ENCODE peak calls at places on chromosomes 12 and 14, in ten cellular contexts. M, G, X, P, D, B, F, O, S and J are unnamed samples.

GRCh38 chr12:38541849-38542248 is 225.3 kb downstream of the ALG10B start:
- DNase-seq in M (no peak), G (no peak), X (no peak), P (no peak), D (no peak), B (no peak), F (no peak), O (no peak), S (no peak), J (no peak)

GRCh38 chr12:51127050-51127729 is 43.8 kb upstream of the CSRNP2 start:
- DNase-seq in M (no peak), G (no peak), X (no peak), P (no peak), D (no peak), B (no peak), F (peak), O (no peak), S (no peak), J (no peak)

GRCh38 chr12:46219892-46220655 is 48.8 kb downstream of the SLC38A1 start:
- DNase-seq in M (peak), G (peak), X (peak), P (no peak), D (no peak), B (peak), F (peak), O (peak), S (no peak), J (no peak)

GRCh38 chr14:76955575-76956252 is 72.8 kb downstream of the IRF2BPL start:
- DNase-seq in M (peak), G (no peak), X (peak), P (peak), D (peak), B (peak), F (peak), O (no peak), S (peak), J (no peak)

GRCh38 chr12:65121049-65121955 is at the start of gene WIF1:
- DNase-seq in M (no peak), G (no peak), X (peak), P (peak), D (no peak), B (no peak), F (no peak), O (no peak), S (peak), J (peak)

GRCh38 chr12:26275313-26276257 is 80.2 kb downstream of the SSPN start:
- DNase-seq in M (no peak), G (no peak), X (no peak), P (no peak), D (no peak), B (no peak), F (peak), O (no peak), S (no peak), J (no peak)

GRCh38 chr14:69326611-69327010 is 66.7 kb downstream of the GALNT16 start:
- DNase-seq in M (no peak), G (no peak), X (peak), P (no peak), D (no peak), B (no peak), F (no peak), O (no peak), S (no peak), J (no peak)

GRCh38 chr12:114192549-114192948 is 213.4 kb downstream of the TBX5 start:
- DNase-seq in M (no peak), G (no peak), X (no peak), P (no peak), D (no peak), B (no peak), F (no peak), O (no peak), S (no peak), J (no peak)

GRCh38 chr14:95037273-95037672 is 120.1 kb downstream of the DICER1 start:
- DNase-seq in M (no peak), G (no peak), X (no peak), P (no peak), D (no peak), B (no peak), F (no peak), O (no peak), S (no peak), J (no peak)

GRCh38 chr12:85821759-85822158 is 14.4 kb downstream of the RASSF9 start:
- DNase-seq in M (no peak), G (no peak), X (no peak), P (no peak), D (no peak), B (no peak), F (no peak), O (no peak), S (no peak), J (no peak)

GRCh38 chr14:104345316-104346111 is 207.1 kb downstream of the KIF26A start:
- DNase-seq in M (no peak), G (no peak), X (peak), P (peak), D (no peak), B (no peak), F (no peak), O (no peak), S (no peak), J (no peak)

GRCh38 chr12:58268080-58268479 is 326.7 kb downstream of the ATP23 start:
- DNase-seq in M (no peak), G (no peak), X (no peak), P (no peak), D (no peak), B (no peak), F (peak), O (no peak), S (no peak), J (no peak)

GRCh38 chr14:35878272-35879140 is 52.4 kb downstream of the BRMS1L start:
- DNase-seq in M (no peak), G (peak), X (peak), P (no peak), D (peak), B (peak), F (peak), O (peak), S (no peak), J (no peak)

GRCh38 chr14:105210266-105211025 is 29.3 kb upstream of the NUDT14 start:
- DNase-seq in M (no peak), G (no peak), X (no peak), P (no peak), D (no peak), B (no peak), F (no peak), O (no peak), S (no peak), J (no peak)

GRCh38 chr12:72272731-72273498 is 745 bp downstream of the TRHDE start:
- DNase-seq in M (no peak), G (no peak), X (no peak), P (peak), D (peak), B (peak), F (no peak), O (no peak), S (peak), J (peak)

DNA sequence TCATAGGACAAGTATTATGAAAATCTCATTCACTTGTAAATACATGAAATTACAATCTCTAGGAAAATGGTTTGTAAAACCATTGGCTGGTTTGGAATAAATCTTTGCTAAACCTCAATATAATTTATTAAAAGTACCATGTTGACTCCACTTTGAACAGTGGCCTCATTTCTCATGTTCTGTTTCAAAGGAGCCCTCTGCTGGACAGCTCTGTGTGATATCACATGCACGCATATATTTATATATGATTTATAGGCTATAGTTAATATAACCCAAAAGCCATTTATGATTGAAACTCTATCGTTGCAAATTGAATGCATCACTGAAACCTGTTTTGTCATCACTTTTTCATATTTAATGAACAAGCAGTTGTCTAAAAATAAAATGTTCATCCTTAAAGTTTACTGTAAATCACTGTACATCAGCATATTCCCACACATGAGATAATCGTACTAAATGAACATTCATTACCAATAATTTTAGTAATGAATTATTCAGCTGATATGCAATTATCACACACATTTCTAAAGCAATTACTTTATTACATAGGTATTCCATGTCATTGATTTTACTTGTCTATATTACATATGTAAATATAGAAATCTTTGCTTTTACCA is 493.8 kb downstream of the NPAS3 start:
- DNase-seq in M (no peak), G (peak), X (peak), P (no peak), D (no peak), B (peak), F (peak), O (no peak), S (no peak), J (no peak)
- TF ChIP-seq CTCF in M (no peak), G (peak), X (peak), P (peak), D (peak), B (peak), F (peak), O (peak), S (peak), J (peak)

DNA sequence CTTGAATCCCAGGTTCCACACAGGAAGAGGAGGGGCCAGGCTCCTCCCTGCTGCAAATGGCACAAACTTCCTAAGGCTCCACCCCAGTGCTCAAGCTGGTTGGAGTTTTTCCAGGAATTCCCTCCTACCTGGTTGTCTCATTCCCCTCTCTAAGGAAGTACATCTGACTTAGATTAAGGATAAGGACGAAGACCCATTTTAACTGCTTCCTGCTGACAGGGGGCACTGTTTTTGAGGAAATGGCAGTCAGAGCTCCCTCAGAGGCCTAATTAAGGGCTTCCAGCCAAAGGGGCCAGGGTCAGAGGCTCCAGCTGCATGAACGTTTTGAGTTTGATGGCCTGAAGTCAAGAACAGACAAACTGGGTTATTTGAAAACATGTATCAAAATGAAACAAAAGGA is 1084.7 kb downstream of the SLC6A15 start:
- DNase-seq in M (no peak), G (no peak), X (no peak), P (peak), D (no peak), B (no peak), F (no peak), O (no peak), S (peak), J (no peak)
- TF ChIP-seq CTCF in M (no peak), G (no peak), X (no peak), P (peak), D (no peak), B (peak), F (no peak), O (peak), S (peak), J (no peak)

GRCh38 chr14:64889352-64889751 is 9.6 kb upstream of the SPTB start:
- DNase-seq in M (no peak), G (no peak), X (no peak), P (no peak), D (no peak), B (peak), F (no peak), O (no peak), S (no peak), J (no peak)

GRCh38 chr14:64891173-64891838 is 11.6 kb upstream of the SPTB start:
- DNase-seq in M (no peak), G (no peak), X (no peak), P (no peak), D (no peak), B (no peak), F (no peak), O (no peak), S (no peak), J (no peak)

GRCh38 chr14:64891839-64892375 is 12.2 kb upstream of the SPTB start:
- DNase-seq in M (no peak), G (peak), X (peak), P (no peak), D (peak), B (peak), F (peak), O (peak), S (peak), J (peak)
- TF ChIP-seq CTCF in M (peak), G (peak), X (peak), P (peak), D (peak), B (peak), F (peak), O (peak), S (peak), J (no peak)

DNA sequence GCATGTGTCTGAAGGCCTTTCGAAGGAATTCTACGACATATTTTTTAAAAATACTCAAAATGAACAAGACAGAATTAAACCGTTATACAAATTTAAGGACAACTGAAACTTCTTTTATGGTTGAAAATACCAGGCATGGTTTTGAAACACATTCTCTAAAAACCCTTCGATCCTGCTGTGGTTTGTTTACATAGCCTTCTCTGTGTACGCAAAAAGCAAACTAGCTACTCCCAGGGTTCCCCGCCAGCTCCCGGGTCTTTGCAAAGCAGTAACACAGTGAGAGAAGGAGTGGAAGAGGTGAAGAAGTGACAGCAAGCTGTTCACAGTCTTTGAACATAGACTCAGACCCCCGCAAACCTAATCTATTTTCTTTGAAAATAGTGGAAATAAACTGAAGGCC is 2.2 kb upstream of the TC2N start:
- DNase-seq in M (no peak), G (no peak), X (no peak), P (no peak), D (no peak), B (no peak), F (no peak), O (no peak), S (no peak), J (no peak)
- TF ChIP-seq CTCF in M (no peak), G (no peak), X (no peak), P (no peak), D (no peak), B (no peak), F (no peak), O (no peak), S (no peak), J (no peak)

GRCh38 chr12:3303410-3304136 is 187.4 kb upstream of the PRMT8 start:
- DNase-seq in M (no peak), G (no peak), X (no peak), P (peak), D (no peak), B (no peak), F (no peak), O (no peak), S (peak), J (no peak)
- TF ChIP-seq CTCF in M (no peak), G (peak), X (no peak), P (peak), D (no peak), B (peak), F (peak), O (peak), S (peak), J (no peak)

GRCh38 chr14:92601131-92601710 is 87.6 kb downstream of the RIN3 start:
- DNase-seq in M (no peak), G (no peak), X (no peak), P (no peak), D (no peak), B (no peak), F (no peak), O (no peak), S (no peak), J (no peak)

GRCh38 chr14:92601757-92602417 is 88.3 kb downstream of the RIN3 start:
- DNase-seq in M (no peak), G (no peak), X (no peak), P (no peak), D (no peak), B (no peak), F (no peak), O (no peak), S (no peak), J (no peak)

GRCh38 chr14:92605274-92605940 is 91.8 kb downstream of the RIN3 start:
- DNase-seq in M (no peak), G (no peak), X (no peak), P (no peak), D (no peak), B (no peak), F (no peak), O (no peak), S (no peak), J (no peak)

GRCh38 chr14:92600318-92601053 is 86.9 kb downstream of the RIN3 start:
- DNase-seq in M (no peak), G (peak), X (no peak), P (no peak), D (no peak), B (peak), F (peak), O (no peak), S (no peak), J (no peak)

GRCh38 chr14:92603309-92604257 is 90.0 kb downstream of the RIN3 start:
- DNase-seq in M (peak), G (peak), X (no peak), P (no peak), D (no peak), B (peak), F (peak), O (peak), S (peak), J (no peak)
- TF ChIP-seq CTCF in M (peak), G (peak), X (no peak), P (no peak), D (no peak), B (peak), F (peak), O (peak), S (peak), J (no peak)

GRCh38 chr14:23481992-23482813 is 12.7 kb downstream of the NGDN start:
- DNase-seq in M (no peak), G (no peak), X (no peak), P (no peak), D (no peak), B (no peak), F (no peak), O (no peak), S (peak), J (no peak)
- TF ChIP-seq CTCF in M (no peak), G (no peak), X (no peak), P (peak), D (no peak), B (peak), F (no peak), O (no peak), S (peak), J (no peak)

DNA sequence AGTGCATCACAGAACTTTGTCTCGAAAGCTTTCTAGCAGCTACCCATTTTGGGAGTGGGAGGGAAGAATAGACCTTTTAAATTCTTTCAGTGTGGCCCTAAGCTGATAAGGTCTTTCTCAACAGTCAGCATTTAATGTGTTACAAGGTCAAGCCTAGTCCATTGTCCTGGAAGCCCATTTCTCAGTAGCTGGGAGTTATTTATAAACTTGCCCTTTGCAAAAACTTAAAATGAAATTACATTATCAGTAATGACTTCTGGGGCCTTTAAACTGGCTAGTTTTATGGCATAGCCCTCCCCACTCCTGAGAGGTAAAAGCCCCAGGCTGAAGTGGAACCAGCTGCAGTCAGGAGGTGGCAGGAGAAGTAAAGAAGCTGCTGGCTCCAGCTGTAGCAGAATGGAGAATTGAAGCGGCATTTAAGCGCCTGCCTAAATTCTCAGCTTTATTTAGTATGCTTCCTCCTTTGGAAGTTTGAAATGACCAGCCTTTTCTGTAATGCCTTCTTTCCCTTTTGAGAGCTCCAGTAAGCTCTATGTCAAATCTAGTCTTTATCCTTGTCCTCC is 12.4 kb downstream of the COPZ1 start:
- DNase-seq in M (no peak), G (no peak), X (no peak), P (no peak), D (no peak), B (no peak), F (no peak), O (no peak), S (no peak), J (no peak)
- TF ChIP-seq CTCF in M (no peak), G (peak), X (no peak), P (no peak), D (no peak), B (no peak), F (no peak), O (peak), S (peak), J (no peak)